ENCODE peak calls at places on chromosome 22, in six cellular contexts. Y, Q, Z, J, W and I are unnamed samples.

GRCh38 chr22:23119492-23120414 is 22.0 kb downstream of the RSPH14 start:
- DNase-seq in Y (no peak), Q (no peak), Z (no peak), J (no peak), W (no peak), I (no peak)

GRCh38 chr22:47125603-47126002 is 363.2 kb downstream of the TBC1D22A start:
- DNase-seq in Y (no peak), Q (no peak), Z (peak), J (peak), W (no peak), I (no peak)

GRCh38 chr22:30267382-30268302 is 991 bp upstream of the OSM start:
- DNase-seq in Y (no peak), Q (no peak), Z (no peak), J (no peak), W (no peak), I (no peak)

GRCh38 chr22:20174785-20175596 is 24.1 kb upstream of the CCDC188 start:
- DNase-seq in Y (no peak), Q (no peak), Z (peak), J (no peak), W (no peak), I (no peak)

GRCh38 chr22:20205464-20205963 is 54.7 kb upstream of the CCDC188 start:
- DNase-seq in Y (no peak), Q (no peak), Z (no peak), J (no peak), W (no peak), I (no peak)

GRCh38 chr22:27133951-27134664 is 476.7 kb downstream of the MIAT start:
- DNase-seq in Y (no peak), Q (no peak), Z (peak), J (no peak), W (no peak), I (no peak)

GRCh38 chr22:46681010-46681409 is 57.0 kb downstream of the CERK start:
- DNase-seq in Y (no peak), Q (peak), Z (peak), J (no peak), W (peak), I (no peak)

GRCh38 chr22:20750461-20751184 is 23.3 kb upstream of the SERPIND1 start:
- DNase-seq in Y (peak), Q (no peak), Z (peak), J (no peak), W (no peak), I (no peak)

GRCh38 chr22:46007848-46008261 is 30.9 kb upstream of the WNT7B start:
- DNase-seq in Y (no peak), Q (no peak), Z (no peak), J (no peak), W (no peak), I (no peak)

GRCh38 chr22:31676700-31677099 is 14.7 kb upstream of the PISD start:
- DNase-seq in Y (peak), Q (peak), Z (no peak), J (peak), W (no peak), I (peak)

GRCh38 chr22:49768077-49768476 is 59.6 kb downstream of the BRD1 start:
- DNase-seq in Y (no peak), Q (no peak), Z (no peak), J (no peak), W (no peak), I (no peak)

DNA sequence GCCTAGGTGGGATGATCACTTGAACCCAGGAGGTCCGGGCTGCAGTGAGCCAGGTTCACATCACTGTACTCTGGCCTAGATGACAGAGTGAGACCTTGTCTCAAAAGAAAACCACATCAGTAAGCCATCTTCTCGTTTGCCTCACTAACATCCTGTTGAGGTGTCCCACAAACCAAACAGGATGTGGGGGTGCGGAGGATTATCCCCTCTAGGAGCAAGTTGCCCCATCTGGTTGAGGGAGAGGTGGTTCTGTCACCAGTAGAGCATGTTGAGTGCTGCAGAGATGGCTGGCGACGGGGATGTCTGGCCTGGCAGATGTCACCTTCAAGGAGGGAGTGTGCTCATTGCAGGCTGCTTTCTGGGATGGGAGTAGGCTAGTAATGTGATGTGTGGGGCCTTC is 72.4 kb downstream of the ZNRF3 start:
- DNase-seq in Y (peak), Q (no peak), Z (no peak), J (no peak), W (no peak), I (no peak)
- TF ChIP-seq ZNF274 in Y (no peak), Q (no peak), Z (no peak), J (no peak), W (no peak), I (no peak)

DNA sequence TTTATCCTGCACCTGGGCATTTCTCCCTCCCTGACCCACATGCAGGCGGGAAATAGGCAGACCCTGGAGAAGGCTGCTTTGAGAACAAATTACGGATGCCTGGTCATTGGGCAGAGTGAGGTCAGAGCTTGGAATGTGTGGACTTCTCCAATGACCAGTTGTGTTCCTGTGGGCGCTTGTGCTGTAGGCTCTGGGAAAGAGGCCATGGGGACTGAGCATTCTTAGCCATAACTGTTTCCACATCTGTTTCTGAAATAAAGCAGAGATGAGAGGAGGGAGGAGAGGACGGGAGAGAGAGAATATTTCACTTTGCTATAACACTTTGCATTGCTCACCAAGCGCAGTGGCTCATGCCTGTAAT is 11.2 kb upstream of the TMEM184B start:
- DNase-seq in Y (no peak), Q (no peak), Z (no peak), J (no peak), W (peak), I (no peak)
- H3K9ac ChIP-seq in Y (no peak), Q (peak), Z (peak), J (no peak), W (no peak), I (no peak)

DNA sequence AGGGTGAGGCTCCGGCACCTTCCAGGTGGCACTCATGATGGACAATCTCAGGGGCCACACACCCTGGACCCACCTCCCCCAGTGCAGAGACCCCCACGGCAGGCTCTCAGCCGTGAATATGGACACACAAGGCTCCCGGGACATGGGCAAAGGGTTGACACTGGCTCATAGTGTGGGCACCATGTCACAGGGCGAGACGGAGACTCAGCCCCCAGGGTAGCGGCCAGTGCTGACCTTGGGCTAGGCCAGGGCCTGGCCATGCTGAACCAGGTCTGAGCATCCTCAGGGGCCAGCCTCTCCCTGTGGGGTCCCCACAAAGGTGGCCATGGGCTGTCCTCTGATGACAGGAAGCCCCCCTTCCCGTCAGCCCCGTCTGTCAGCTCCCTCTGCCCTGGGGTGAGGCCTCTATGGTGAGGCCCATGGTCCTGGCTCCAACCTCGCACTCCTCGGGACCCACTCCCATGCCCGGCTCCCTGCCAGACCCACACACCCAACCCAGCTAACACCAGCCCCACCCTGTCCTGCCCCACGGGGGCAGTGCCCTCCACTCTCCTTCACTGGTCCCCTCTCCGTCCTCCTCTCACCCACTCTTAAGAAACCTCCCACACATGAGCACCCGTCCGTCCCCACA is 19.0 kb upstream of the PRODH start:
- DNase-seq in Y (no peak), Q (no peak), Z (no peak), J (no peak), W (no peak), I (no peak)
- TF ChIP-seq ZNF274 in Y (no peak), Q (no peak), Z (no peak), J (no peak), W (no peak), I (no peak)

GRCh38 chr22:32788884-32789624 is 12.5 kb upstream of the TIMP3 start:
- DNase-seq in Y (no peak), Q (no peak), Z (no peak), J (no peak), W (peak), I (no peak)
- H3K9ac ChIP-seq in Y (no peak), Q (no peak), Z (no peak), J (no peak), W (peak), I (no peak)

DNA sequence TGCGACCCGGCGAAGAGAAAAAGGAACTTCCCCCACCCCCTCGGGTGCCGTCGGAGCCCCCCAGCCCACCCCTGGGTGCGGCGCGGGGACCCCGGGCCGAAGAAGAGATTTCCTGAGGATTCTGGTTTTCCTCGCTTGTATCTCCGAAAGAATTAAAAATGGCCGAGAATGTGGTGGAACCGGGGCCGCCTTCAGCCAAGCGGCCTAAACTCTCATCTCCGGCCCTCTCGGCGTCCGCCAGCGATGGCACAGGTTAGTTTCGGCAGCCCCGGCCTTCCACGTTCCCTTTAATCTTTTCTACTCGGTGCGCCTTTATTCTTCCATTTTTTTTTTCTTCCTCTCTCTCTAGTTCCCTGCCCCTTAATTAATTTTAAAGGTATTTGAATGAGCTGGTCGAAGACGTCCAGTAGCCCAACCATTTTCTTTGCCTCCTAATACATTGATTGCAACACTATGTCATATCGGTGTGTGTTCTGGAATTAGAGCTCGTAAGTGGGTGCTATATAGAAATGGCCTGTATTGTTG is 517 bp downstream of the EP300 start:
- DNase-seq in Y (no peak), Q (peak), Z (peak), J (no peak), W (peak), I (no peak)
- TF ChIP-seq ZNF274 in Y (no peak), Q (no peak), Z (no peak), J (no peak), W (no peak), I (no peak)

DNA sequence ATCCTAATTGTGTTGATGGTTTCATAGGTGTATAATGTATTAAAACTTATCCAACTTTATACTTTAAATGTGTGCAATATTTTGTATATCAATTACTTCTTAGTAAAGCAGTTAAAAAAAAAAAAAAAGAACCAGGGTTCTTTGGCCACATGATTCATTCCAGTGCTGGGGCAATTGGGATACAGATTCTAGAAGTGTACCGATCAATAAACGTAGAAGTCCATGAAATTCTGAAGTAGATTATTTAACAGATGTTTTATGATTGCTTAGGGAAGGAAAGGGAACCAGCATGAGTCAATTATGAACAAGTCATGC is 51.0 kb downstream of the MAPK1 start:
- DNase-seq in Y (no peak), Q (no peak), Z (no peak), J (no peak), W (no peak), I (no peak)
- H3K9ac ChIP-seq in Y (no peak), Q (no peak), Z (no peak), J (no peak), W (no peak), I (no peak)

DNA sequence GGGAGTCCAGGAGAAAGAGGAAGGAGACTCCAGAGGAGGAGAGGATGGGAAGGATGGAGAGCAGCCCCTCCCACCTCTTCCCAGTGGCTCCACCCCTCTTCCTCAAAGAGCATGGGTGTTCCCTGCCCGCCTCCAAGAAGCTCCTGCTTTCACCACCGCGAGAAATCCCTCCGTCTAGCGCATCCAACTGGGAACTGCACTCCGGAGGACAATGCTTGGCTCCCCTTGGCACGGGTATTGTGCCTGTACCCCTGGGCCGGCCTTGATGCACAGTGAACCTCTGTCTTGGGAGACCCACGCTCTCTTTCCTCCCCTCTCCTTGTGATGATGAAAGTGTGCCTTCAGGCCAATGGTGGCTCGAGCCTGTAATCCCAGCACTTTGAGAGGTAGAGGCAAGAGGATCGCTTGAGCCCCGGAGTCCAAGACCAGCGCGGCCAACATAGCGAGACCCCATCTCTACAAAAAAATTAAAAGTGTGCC is 14.9 kb upstream of the ADA2 start:
- DNase-seq in Y (no peak), Q (peak), Z (no peak), J (peak), W (no peak), I (peak)
- TF ChIP-seq ZNF274 in Y (no peak), Q (no peak), Z (no peak), J (no peak), W (no peak), I (no peak)